ENCODE peak calls at places on chromosomes 4 and X, in six cellular contexts. One of them, this sample, is unnamed.
A peak's percentile ranks its signal among the peaks of the same experiment; 100 is the strongest.

GRCh38 chr4:38837849-38838248 is 18.8 kb downstream of the TLR6 start:
- DNase-seq in IMR-90: peak; percentile 59
- DNase-seq in mucosa of descending colon: no peak
- DNase-seq in neuronal stem cell: no peak
- DNase-seq in tibial artery: no peak
- DNase-seq in fibroblast of lung: peak; percentile 78
- DNase-seq in this sample: no peak

GRCh38 chrX:149493567-149494562 is 11.2 kb downstream of the IDS start:
- DNase-seq in IMR-90: no peak
- DNase-seq in mucosa of descending colon: no peak
- DNase-seq in neuronal stem cell: no peak
- DNase-seq in tibial artery: no peak
- DNase-seq in fibroblast of lung: no peak
- DNase-seq in this sample: no peak

GRCh38 chr4:141571368-141571767 is 65.0 kb upstream of the IL15 start:
- DNase-seq in IMR-90: peak; percentile 60
- DNase-seq in mucosa of descending colon: no peak
- DNase-seq in neuronal stem cell: no peak
- DNase-seq in tibial artery: no peak
- DNase-seq in fibroblast of lung: peak; percentile 50
- DNase-seq in this sample: no peak

GRCh38 chr4:88696620-88697019 is 1.0 kb downstream of the NAP1L5 start:
- DNase-seq in IMR-90: peak; percentile 23
- DNase-seq in mucosa of descending colon: no peak
- DNase-seq in neuronal stem cell: no peak
- DNase-seq in tibial artery: no peak
- DNase-seq in fibroblast of lung: peak; percentile 29
- DNase-seq in this sample: no peak

GRCh38 chr4:177450421-177451107 is 8.3 kb upstream of the AGA start:
- DNase-seq in IMR-90: peak; percentile 29
- DNase-seq in mucosa of descending colon: no peak
- DNase-seq in neuronal stem cell: no peak
- DNase-seq in tibial artery: no peak
- DNase-seq in fibroblast of lung: no peak
- DNase-seq in this sample: no peak

GRCh38 chr4:113384600-113384999 is 335.1 kb downstream of the ANK2 start:
- DNase-seq in IMR-90: peak; percentile 81
- DNase-seq in mucosa of descending colon: no peak
- DNase-seq in neuronal stem cell: no peak
- DNase-seq in tibial artery: no peak
- DNase-seq in fibroblast of lung: peak; percentile 90
- DNase-seq in this sample: peak; percentile 87

GRCh38 chr4:111639876-111640275 is 505.4 kb upstream of the FAM241A start:
- DNase-seq in IMR-90: peak; percentile 55
- DNase-seq in mucosa of descending colon: no peak
- DNase-seq in neuronal stem cell: no peak
- DNase-seq in tibial artery: no peak
- DNase-seq in fibroblast of lung: peak; percentile 29
- DNase-seq in this sample: peak; percentile 51

GRCh38 chrX:13013353-13014110 is 30.9 kb downstream of the FAM9C start:
- DNase-seq in IMR-90: no peak
- DNase-seq in mucosa of descending colon: no peak
- DNase-seq in neuronal stem cell: no peak
- DNase-seq in tibial artery: no peak
- DNase-seq in fibroblast of lung: no peak
- DNase-seq in this sample: peak; percentile 31

GRCh38 chr4:172073590-172073989 is 260.4 kb downstream of the GALNTL6 start:
- DNase-seq in IMR-90: no peak
- DNase-seq in mucosa of descending colon: no peak
- DNase-seq in neuronal stem cell: no peak
- DNase-seq in tibial artery: no peak
- DNase-seq in fibroblast of lung: no peak
- DNase-seq in this sample: no peak

GRCh38 chr4:13920111-13920875 is 292.8 kb upstream of the BOD1L1 start:
- DNase-seq in IMR-90: peak; percentile 81
- DNase-seq in mucosa of descending colon: no peak
- DNase-seq in neuronal stem cell: no peak
- DNase-seq in tibial artery: no peak
- DNase-seq in fibroblast of lung: no peak
- DNase-seq in this sample: no peak

GRCh38 chr4:118112647-118113046 is 78.4 kb downstream of the NDST3 start:
- DNase-seq in IMR-90: peak; percentile 21
- DNase-seq in mucosa of descending colon: no peak
- DNase-seq in neuronal stem cell: no peak
- DNase-seq in tibial artery: no peak
- DNase-seq in fibroblast of lung: peak; percentile 39
- DNase-seq in this sample: no peak

GRCh38 chr4:152032722-152033131 is 271.9 kb upstream of the GATB start:
- DNase-seq in IMR-90: peak; percentile 88
- DNase-seq in mucosa of descending colon: no peak
- DNase-seq in neuronal stem cell: no peak
- DNase-seq in tibial artery: no peak
- DNase-seq in fibroblast of lung: peak; percentile 91
- DNase-seq in this sample: no peak

GRCh38 chrX:119045884-119046283 is 26.9 kb upstream of the CT47C1 start:
- DNase-seq in IMR-90: no peak
- DNase-seq in mucosa of descending colon: no peak
- DNase-seq in neuronal stem cell: no peak
- DNase-seq in tibial artery: no peak
- DNase-seq in fibroblast of lung: no peak
- DNase-seq in this sample: no peak

GRCh38 chrX:9131066-9131465 is 97.1 kb upstream of the FAM9B start:
- DNase-seq in IMR-90: peak; percentile 24
- DNase-seq in mucosa of descending colon: no peak
- DNase-seq in neuronal stem cell: no peak
- DNase-seq in tibial artery: no peak
- DNase-seq in fibroblast of lung: no peak
- DNase-seq in this sample: no peak

GRCh38 chrX:150352114-150352513 is 11.0 kb upstream of the MAMLD1 start:
- DNase-seq in IMR-90: peak; percentile 41
- DNase-seq in mucosa of descending colon: no peak
- DNase-seq in neuronal stem cell: no peak
- DNase-seq in tibial artery: no peak
- DNase-seq in fibroblast of lung: peak; percentile 16
- DNase-seq in this sample: no peak

GRCh38 chr4:155042014-155042413 is 166.4 kb upstream of the NPY2R start:
- DNase-seq in IMR-90: no peak
- DNase-seq in mucosa of descending colon: no peak
- DNase-seq in neuronal stem cell: no peak
- DNase-seq in tibial artery: no peak
- DNase-seq in fibroblast of lung: no peak
- DNase-seq in this sample: no peak

GRCh38 chrX:153903238-153903980 is 1.1 kb upstream of the AVPR2 start:
- DNase-seq in IMR-90: no peak
- DNase-seq in mucosa of descending colon: no peak
- DNase-seq in neuronal stem cell: no peak
- DNase-seq in tibial artery: no peak
- DNase-seq in fibroblast of lung: no peak
- DNase-seq in this sample: no peak

GRCh38 chr4:141011799-141012377 is 121.4 kb downstream of the RNF150 start:
- DNase-seq in IMR-90: no peak
- DNase-seq in mucosa of descending colon: no peak
- DNase-seq in neuronal stem cell: no peak
- DNase-seq in tibial artery: no peak
- DNase-seq in fibroblast of lung: no peak
- DNase-seq in this sample: no peak

GRCh38 chr4:76762136-76763130 is 135.5 kb downstream of the SOWAHB start:
- DNase-seq in IMR-90: no peak
- DNase-seq in mucosa of descending colon: no peak
- DNase-seq in neuronal stem cell: no peak
- DNase-seq in tibial artery: no peak
- DNase-seq in fibroblast of lung: peak; percentile 53
- DNase-seq in this sample: no peak

GRCh38 chrX:56343231-56343630 is 111.1 kb downstream of the KLF8 start:
- DNase-seq in IMR-90: no peak
- DNase-seq in mucosa of descending colon: no peak
- DNase-seq in neuronal stem cell: no peak
- DNase-seq in tibial artery: no peak
- DNase-seq in fibroblast of lung: no peak
- DNase-seq in this sample: no peak

GRCh38 chr4:112284662-112285411 is 867 bp downstream of the TIFA start:
- DNase-seq in IMR-90: peak; percentile 24
- DNase-seq in mucosa of descending colon: peak; percentile 58
- DNase-seq in neuronal stem cell: no peak
- DNase-seq in tibial artery: no peak
- DNase-seq in fibroblast of lung: peak; percentile 31
- DNase-seq in this sample: peak; percentile 12

GRCh38 chr4:39353478-39354177 is 12.5 kb downstream of the RFC1 start:
- DNase-seq in IMR-90: peak; percentile 39
- DNase-seq in mucosa of descending colon: no peak
- DNase-seq in neuronal stem cell: no peak
- DNase-seq in tibial artery: no peak
- DNase-seq in fibroblast of lung: peak; percentile 49
- DNase-seq in this sample: peak; percentile 61

GRCh38 chrX:134971926-134972325 is 18.9 kb upstream of the SMIM10 start:
- DNase-seq in IMR-90: peak; percentile 42
- DNase-seq in mucosa of descending colon: no peak
- DNase-seq in neuronal stem cell: no peak
- DNase-seq in tibial artery: no peak
- DNase-seq in fibroblast of lung: peak; percentile 71
- DNase-seq in this sample: no peak

GRCh38 chr4:780730-781492 is 45.0 kb downstream of the CPLX1 start:
- DNase-seq in IMR-90: peak; percentile 10
- DNase-seq in mucosa of descending colon: no peak
- DNase-seq in neuronal stem cell: no peak
- DNase-seq in tibial artery: no peak
- DNase-seq in fibroblast of lung: no peak
- DNase-seq in this sample: no peak

GRCh38 chr4:779555-779954 is 46.4 kb downstream of the CPLX1 start:
- DNase-seq in IMR-90: no peak
- DNase-seq in mucosa of descending colon: no peak
- DNase-seq in neuronal stem cell: no peak
- DNase-seq in tibial artery: no peak
- DNase-seq in fibroblast of lung: no peak
- DNase-seq in this sample: no peak

GRCh38 chr4:784401-785331 is 41.3 kb downstream of the CPLX1 start:
- DNase-seq in IMR-90: no peak
- DNase-seq in mucosa of descending colon: no peak
- DNase-seq in neuronal stem cell: no peak
- DNase-seq in tibial artery: no peak
- DNase-seq in fibroblast of lung: no peak
- DNase-seq in this sample: no peak

GRCh38 chr4:783133-783541 is 42.8 kb downstream of the CPLX1 start:
- DNase-seq in IMR-90: no peak
- DNase-seq in mucosa of descending colon: no peak
- DNase-seq in neuronal stem cell: no peak
- DNase-seq in tibial artery: no peak
- DNase-seq in fibroblast of lung: no peak
- DNase-seq in this sample: no peak

GRCh38 chr4:781493-782216 is 44.3 kb downstream of the CPLX1 start:
- DNase-seq in IMR-90: peak; percentile 98
- DNase-seq in mucosa of descending colon: peak; percentile 99
- DNase-seq in neuronal stem cell: peak; percentile 99
- DNase-seq in tibial artery: peak; percentile 100
- DNase-seq in fibroblast of lung: peak; percentile 99
- DNase-seq in this sample: peak; percentile 100
- H3K4me1 ChIP-seq in IMR-90: peaks cover 5% of the 10 kb centered on the region
- H3K4me1 ChIP-seq in mucosa of descending colon: peaks cover 36% of the 10 kb centered on the region
- H3K4me1 ChIP-seq in neuronal stem cell: peaks cover 11% of the 10 kb centered on the region
- H3K4me1 ChIP-seq in tibial artery: peaks cover 4% of the 10 kb centered on the region
- H3K4me1 ChIP-seq in fibroblast of lung: peaks cover 7% of the 10 kb centered on the region
- H3K4me1 ChIP-seq in this sample: peaks cover 13% of the 10 kb centered on the region

DNA sequence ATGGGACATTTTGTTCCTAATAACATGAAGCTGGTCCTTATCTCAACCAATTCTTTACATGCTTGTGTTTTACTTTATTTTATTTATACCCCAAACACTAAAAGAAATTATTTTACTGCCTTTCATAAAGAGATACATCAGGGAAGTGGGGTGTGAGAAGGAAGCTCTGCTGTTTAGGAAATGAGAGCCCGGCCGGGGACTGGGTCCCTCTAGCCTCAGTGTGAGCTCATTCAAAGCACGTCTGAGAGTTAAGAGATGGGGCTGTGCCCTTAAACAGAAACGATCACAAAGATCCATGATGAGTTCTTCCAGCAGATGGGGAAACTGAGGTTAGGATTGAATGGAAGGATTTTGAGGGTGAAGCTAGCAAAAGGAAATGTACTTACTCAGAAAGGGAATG is 93.2 kb upstream of the LNX1 start:
- DNase-seq in IMR-90: no peak
- DNase-seq in mucosa of descending colon: no peak
- DNase-seq in neuronal stem cell: no peak
- DNase-seq in tibial artery: no peak
- DNase-seq in fibroblast of lung: no peak
- DNase-seq in this sample: no peak
- H3K4me1 ChIP-seq in IMR-90: peaks cover 19% of the 10 kb centered on the region
- H3K4me1 ChIP-seq in mucosa of descending colon: no peaks in the 10 kb centered on the region
- H3K4me1 ChIP-seq in neuronal stem cell: no peaks in the 10 kb centered on the region
- H3K4me1 ChIP-seq in tibial artery: no peaks in the 10 kb centered on the region
- H3K4me1 ChIP-seq in fibroblast of lung: peaks cover 27% of the 10 kb centered on the region
- H3K4me1 ChIP-seq in this sample: no peaks in the 10 kb centered on the region

DNA sequence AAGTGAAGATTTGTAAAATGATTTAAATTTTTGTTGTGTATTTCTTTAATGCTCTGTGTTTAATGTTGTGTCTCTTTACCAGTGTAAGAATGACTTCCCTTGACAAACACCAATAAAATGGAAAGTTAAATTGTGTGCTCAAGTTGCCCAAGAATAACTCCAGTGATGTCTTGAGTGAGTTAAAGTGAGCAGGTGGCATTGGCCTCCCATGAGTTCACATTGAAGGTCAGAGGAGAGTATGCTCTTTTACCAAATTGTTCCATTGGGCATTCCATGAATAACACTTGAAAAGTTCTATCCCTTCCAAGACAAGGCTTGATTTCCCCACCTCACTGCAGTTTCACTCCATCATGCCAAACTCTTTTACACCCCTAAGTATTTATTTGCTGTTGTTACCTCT is 4.5 kb downstream of the ANXA5 start:
- DNase-seq in IMR-90: no peak
- DNase-seq in mucosa of descending colon: no peak
- DNase-seq in neuronal stem cell: no peak
- DNase-seq in tibial artery: no peak
- DNase-seq in fibroblast of lung: no peak
- DNase-seq in this sample: no peak
- H3K4me1 ChIP-seq in IMR-90: peaks cover 21% of the 10 kb centered on the region
- H3K4me1 ChIP-seq in mucosa of descending colon: peaks cover 9% of the 10 kb centered on the region
- H3K4me1 ChIP-seq in neuronal stem cell: peaks cover 12% of the 10 kb centered on the region
- H3K4me1 ChIP-seq in tibial artery: no peaks in the 10 kb centered on the region
- H3K4me1 ChIP-seq in fibroblast of lung: peaks cover 21% of the 10 kb centered on the region
- H3K4me1 ChIP-seq in this sample: peaks cover 67% of the 10 kb centered on the region

GRCh38 chr4:15402146-15402545 is 25.7 kb upstream of the C1QTNF7 start:
- DNase-seq in IMR-90: peak; percentile 80
- DNase-seq in mucosa of descending colon: no peak
- DNase-seq in neuronal stem cell: no peak
- DNase-seq in tibial artery: no peak
- DNase-seq in fibroblast of lung: peak; percentile 56
- DNase-seq in this sample: no peak

GRCh38 chr4:15402974-15403373 is 24.9 kb upstream of the C1QTNF7 start:
- DNase-seq in IMR-90: no peak
- DNase-seq in mucosa of descending colon: peak; percentile 44
- DNase-seq in neuronal stem cell: no peak
- DNase-seq in tibial artery: no peak
- DNase-seq in fibroblast of lung: no peak
- DNase-seq in this sample: no peak

GRCh38 chr4:15398732-15399131 is 29.1 kb upstream of the C1QTNF7 start:
- DNase-seq in IMR-90: no peak
- DNase-seq in mucosa of descending colon: no peak
- DNase-seq in neuronal stem cell: no peak
- DNase-seq in tibial artery: no peak
- DNase-seq in fibroblast of lung: no peak
- DNase-seq in this sample: no peak

GRCh38 chr4:15400276-15400675 is 27.6 kb upstream of the C1QTNF7 start:
- DNase-seq in IMR-90: no peak
- DNase-seq in mucosa of descending colon: no peak
- DNase-seq in neuronal stem cell: no peak
- DNase-seq in tibial artery: no peak
- DNase-seq in fibroblast of lung: no peak
- DNase-seq in this sample: no peak

GRCh38 chr4:15400911-15401671 is 26.7 kb upstream of the C1QTNF7 start:
- DNase-seq in IMR-90: peak; percentile 65
- DNase-seq in mucosa of descending colon: peak; percentile 55
- DNase-seq in neuronal stem cell: no peak
- DNase-seq in tibial artery: peak; percentile 88
- DNase-seq in fibroblast of lung: peak; percentile 81
- DNase-seq in this sample: peak; percentile 92
- H3K4me1 ChIP-seq in IMR-90: peaks cover 20% of the 10 kb centered on the region
- H3K4me1 ChIP-seq in mucosa of descending colon: no peaks in the 10 kb centered on the region
- H3K4me1 ChIP-seq in neuronal stem cell: no peaks in the 10 kb centered on the region
- H3K4me1 ChIP-seq in tibial artery: no peaks in the 10 kb centered on the region
- H3K4me1 ChIP-seq in fibroblast of lung: peaks cover 11% of the 10 kb centered on the region
- H3K4me1 ChIP-seq in this sample: peaks cover 73% of the 10 kb centered on the region